ENCODE peak calls at places on chromosomes 12 and 14, in four cellular contexts. X is heart left ventricle, K is IMR-90, I is GM12865. P is an unnamed sample.

GRCh38 chr12:113359939-113360748 is 1.8 kb downstream of the PLBD2 start:
- DNase-seq in X (no peak), K (no peak), I (no peak), P (no peak)

GRCh38 chr12:103901518-103902173 is 28.6 kb upstream of the HSP90B1 start:
- DNase-seq in X (no peak), K (no peak), I (no peak), P (no peak)

GRCh38 chr14:98173291-98173690 is 1098.7 kb downstream of the BCL11B start:
- DNase-seq in X (no peak), K (no peak), I (peak; percentile 71), P (no peak)

GRCh38 chr14:92718659-92719058 is 29.8 kb downstream of the LGMN start:
- DNase-seq in X (no peak), K (peak; percentile 37), I (no peak), P (no peak)

GRCh38 chr12:16189849-16190248 is 87.6 kb downstream of the SLC15A5 start:
- DNase-seq in X (no peak), K (peak; percentile 28), I (peak; percentile 7), P (no peak)

GRCh38 chr12:45409966-45410365 is 194.1 kb downstream of the ANO6 start:
- DNase-seq in X (peak; percentile 40), K (peak; percentile 93), I (no peak), P (no peak)

GRCh38 chr12:118377005-118377890 is 893 bp downstream of the SUDS3 start:
- DNase-seq in X (no peak), K (no peak), I (peak; percentile 42), P (peak; percentile 36)

GRCh38 chr12:107759410-107759809 is 1.5 kb downstream of the PRDM4 start:
- DNase-seq in X (no peak), K (peak; percentile 90), I (peak; percentile 44), P (no peak)

GRCh38 chr14:105294142-105294597 is 6.6 kb downstream of the BRF1 start:
- DNase-seq in X (peak; percentile 83), K (peak; percentile 50), I (peak; percentile 61), P (no peak)

GRCh38 chr14:22558221-22558913 is 30.7 kb downstream of the DAD1 start:
- DNase-seq in X (no peak), K (no peak), I (peak; percentile 80), P (no peak)
- TF ChIP-seq CTCF in X (no peak), K (peak; percentile 8), I (peak; percentile 56), P (no peak)

GRCh38 chr14:64841121-64841611 is 38.5 kb downstream of the SPTB start:
- DNase-seq in X (peak; percentile 34), K (peak; percentile 62), I (no peak), P (no peak)
- TF ChIP-seq CTCF in X (peak; percentile 36), K (peak; percentile 62), I (no peak), P (no peak)

GRCh38 chr12:95857151-95857550 is 1.6 kb upstream of the SNRPF start:
- DNase-seq in X (no peak), K (no peak), I (no peak), P (no peak)

GRCh38 chr12:95857799-95858198 is 953 bp upstream of the SNRPF start:
- DNase-seq in X (no peak), K (no peak), I (no peak), P (no peak)

GRCh38 chr12:95859947-95860850 is 1.4 kb downstream of the SNRPF start:
- DNase-seq in X (no peak), K (no peak), I (no peak), P (no peak)

GRCh38 chr12:95859344-95859816 is 628 bp downstream of the SNRPF start:
- DNase-seq in X (no peak), K (peak; percentile 31), I (peak; percentile 44), P (no peak)

GRCh38 chr12:95858451-95859343 is at the start of gene SNRPF:
- DNase-seq in X (peak; percentile 93), K (peak; percentile 97), I (peak; percentile 97), P (peak; percentile 99)
- TF ChIP-seq CTCF in X (peak; percentile 9), K (no peak), I (no peak), P (no peak)

DNA sequence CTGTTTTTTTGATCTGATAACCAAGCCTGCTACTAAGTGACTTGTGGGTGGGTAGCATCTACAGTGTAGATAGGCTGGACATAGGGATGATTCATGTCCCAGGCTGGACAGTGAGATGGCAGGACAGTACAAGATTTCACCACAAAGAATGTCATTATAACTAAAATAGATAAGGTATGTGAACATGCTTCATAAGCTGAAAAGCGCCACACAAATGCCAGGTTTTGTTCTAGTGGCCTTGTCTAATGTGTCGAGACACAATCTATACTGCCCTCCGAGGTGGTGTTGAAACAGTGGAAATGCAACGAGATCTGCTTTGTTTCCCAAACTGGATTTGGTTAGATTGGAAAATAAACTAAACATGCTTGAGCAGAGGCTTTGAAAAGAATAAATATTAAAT is 4.4 kb downstream of the LGALS3 start:
- DNase-seq in X (no peak), K (peak; percentile 43), I (no peak), P (no peak)
- TF ChIP-seq CTCF in X (peak; percentile 39), K (peak; percentile 28), I (no peak), P (no peak)

GRCh38 chr14:51157012-51157411 is 62.1 kb upstream of the TRIM9 start:
- DNase-seq in X (no peak), K (peak; percentile 8), I (peak; percentile 54), P (peak; percentile 29)
- TF ChIP-seq CTCF in X (peak; percentile 24), K (peak; percentile 20), I (peak; percentile 57), P (peak; percentile 33)

GRCh38 chr14:90072350-90072749 is 10.6 kb downstream of the KCNK13 start:
- DNase-seq in X (no peak), K (no peak), I (no peak), P (no peak)
- TF ChIP-seq CTCF in X (no peak), K (no peak), I (no peak), P (no peak)

GRCh38 chr12:22276846-22277245 is 57.7 kb downstream of the ST8SIA1 start:
- DNase-seq in X (no peak), K (no peak), I (no peak), P (no peak)
- TF ChIP-seq CTCF in X (no peak), K (no peak), I (no peak), P (no peak)

P was measured in GM13976.